ENCODE peak calls at places on chromosome 6, in eight cellular contexts. A is GM23248, X is H9, B is HCT116, N is OCI-LY7, U is IMR-90, M is GM23338, W is mesenchymal stem cell. J is an unnamed sample.

GRCh38 chr6:157020398-157021266 is 243.5 kb downstream of the ARID1B start:
- DNase-seq in B (peak; percentile 22), A (peak; percentile 83), M (peak; percentile 83), N (peak; percentile 68), W (peak; percentile 79), X (peak; percentile 49), U (peak; percentile 67), J (peak; percentile 38)

GRCh38 chr6:128822271-128822670 is 60.7 kb upstream of the LAMA2 start:
- DNase-seq in W (peak; percentile 65), U (peak; percentile 68), A (peak; percentile 3), X (no peak), M (no peak), B (no peak), N (no peak), J (no peak)

GRCh38 chr6:154615483-154616025 is 105.1 kb upstream of the CNKSR3 start:
- DNase-seq in W (peak; percentile 49), M (peak; percentile 19), X (peak; percentile 60), N (no peak), U (peak; percentile 60), A (peak; percentile 77), B (peak; percentile 80), J (peak; percentile 72)

GRCh38 chr6:144678844-144679243 is 393.7 kb downstream of the UTRN start:
- DNase-seq in B (no peak), W (no peak), X (no peak), N (no peak), M (no peak), A (peak; percentile 78), U (peak; percentile 53), J (no peak)

GRCh38 chr6:134636221-134636830 is 313.6 kb downstream of the ALDH8A1 start:
- DNase-seq in N (peak; percentile 16), U (peak; percentile 39), A (no peak), M (no peak), W (no peak), B (no peak), X (no peak), J (no peak)

GRCh38 chr6:3759656-3760245 is 8.2 kb upstream of the PXDC1 start:
- DNase-seq in X (no peak), U (peak; percentile 95), B (no peak), N (no peak), W (peak; percentile 77), A (peak; percentile 86), M (no peak), J (no peak)

GRCh38 chr6:142810952-142811514 is 133.9 kb downstream of the HIVEP2 start:
- DNase-seq in U (peak; percentile 88), N (no peak), X (no peak), B (no peak), A (no peak), M (peak; percentile 10), W (peak; percentile 68), J (no peak)

GRCh38 chr6:105324386-105325000 is 78.4 kb downstream of the PREP start:
- DNase-seq in U (no peak), W (no peak), A (peak; percentile 53), X (no peak), N (no peak), M (no peak), B (no peak), J (peak; percentile 16)

GRCh38 chr6:44043479-44044153 is 83.6 kb downstream of the MRPL14 start:
- DNase-seq in U (peak; percentile 43), B (no peak), A (no peak), X (peak; percentile 59), W (no peak), M (peak; percentile 48), N (no peak), J (no peak)

GRCh38 chr6:149429427-149430360 is 29.6 kb downstream of the SUMO4 start:
- DNase-seq in A (no peak), N (no peak), B (no peak), X (no peak), U (no peak), W (no peak), M (no peak), J (no peak)

GRCh38 chr6:49462599-49462926 is 490 bp downstream of the MMUT start:
- DNase-seq in U (no peak), X (no peak), A (peak; percentile 28), B (no peak), M (peak; percentile 4), W (no peak), N (no peak), J (no peak)

GRCh38 chr6:147005499-147005898 is 198.7 kb upstream of the STXBP5 start:
- DNase-seq in M (peak; percentile 77), U (no peak), W (no peak), A (no peak), N (no peak), X (peak; percentile 30), B (no peak), J (no peak)

GRCh38 chr6:28208180-28208659 is 16.9 kb upstream of the ZSCAN9 start:
- DNase-seq in B (no peak), U (no peak), X (peak; percentile 61), A (peak; percentile 10), N (no peak), M (peak; percentile 66), W (peak; percentile 22), J (no peak)
- H2AFZ ChIP-seq in B (no peak overlapping the region), U (peak overlapping the region; percentile 89), X (no peak overlapping the region), A (peak overlapping the region; percentile 87), N (no peak overlapping the region), M (peak overlapping the region; percentile 91), W (no peak overlapping the region), J (no peak overlapping the region)

GRCh38 chr6:166620478-166621113 is 6.5 kb downstream of the RPS6KA2 start:
- DNase-seq in X (no peak), U (no peak), A (peak; percentile 46), M (no peak), W (no peak), N (no peak), B (no peak), J (no peak)
- H3K27ac ChIP-seq in X (no peak overlapping the region), U (peak overlapping the region; percentile 92), A (peak overlapping the region; percentile 87), M (no peak overlapping the region), W (peak overlapping the region; percentile 78), N (no peak overlapping the region), B (no peak overlapping the region), J (peak overlapping the region; percentile 35)

DNA sequence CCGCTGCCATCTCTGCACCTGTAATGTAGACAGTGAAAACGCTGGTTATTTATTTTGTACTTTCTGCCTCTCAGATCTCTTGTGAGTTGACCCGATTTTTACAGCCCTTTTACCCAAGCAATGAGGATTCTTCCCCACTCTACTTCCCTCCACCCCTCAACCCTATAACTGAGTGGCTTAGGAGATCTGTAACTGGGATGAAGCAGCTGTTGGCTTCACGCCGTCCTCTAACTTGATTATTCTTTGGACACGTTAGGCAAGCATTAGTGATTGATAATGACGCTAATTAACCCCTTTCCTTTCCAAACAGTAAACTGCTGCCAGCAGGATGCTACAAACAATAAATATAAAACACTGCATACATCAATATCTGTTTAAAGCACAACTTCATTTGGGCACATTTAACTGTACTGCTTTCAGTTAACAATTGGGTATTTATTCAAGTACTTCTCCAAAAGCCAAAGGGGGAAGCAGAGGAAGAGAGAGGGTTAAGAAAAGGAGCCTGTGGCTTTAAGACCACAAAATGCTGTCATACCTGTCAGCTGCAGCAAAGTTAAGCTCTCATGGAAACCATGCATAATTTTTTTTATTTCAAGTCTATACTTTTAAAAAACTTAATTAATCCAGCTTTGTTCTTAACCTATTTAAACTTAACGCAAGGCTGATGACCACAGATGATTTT is 21.2 kb downstream of the TFAP2A start:
- DNase-seq in W (no peak), X (no peak), A (no peak), N (no peak), U (no peak), B (no peak), M (no peak), J (no peak)
- H2AFZ ChIP-seq in W (no peak overlapping the region), X (no peak overlapping the region), A (no peak overlapping the region), N (no peak overlapping the region), U (no peak overlapping the region), B (no peak overlapping the region), M (no peak overlapping the region), J (no peak overlapping the region)

GRCh38 chr6:118709859-118710350 is 58.5 kb upstream of the CEP85L start:
- DNase-seq in A (peak; percentile 77), W (peak; percentile 76), X (no peak), U (peak; percentile 86), M (peak; percentile 15), B (no peak), N (peak; percentile 96), J (peak; percentile 75)
- H3K27ac ChIP-seq in A (peak overlapping the region; percentile 96), W (peak overlapping the region; percentile 71), X (no peak overlapping the region), U (peak overlapping the region; percentile 67), M (no peak overlapping the region), B (no peak overlapping the region), N (peak overlapping the region; percentile 87), J (peak overlapping the region; percentile 99)

DNA sequence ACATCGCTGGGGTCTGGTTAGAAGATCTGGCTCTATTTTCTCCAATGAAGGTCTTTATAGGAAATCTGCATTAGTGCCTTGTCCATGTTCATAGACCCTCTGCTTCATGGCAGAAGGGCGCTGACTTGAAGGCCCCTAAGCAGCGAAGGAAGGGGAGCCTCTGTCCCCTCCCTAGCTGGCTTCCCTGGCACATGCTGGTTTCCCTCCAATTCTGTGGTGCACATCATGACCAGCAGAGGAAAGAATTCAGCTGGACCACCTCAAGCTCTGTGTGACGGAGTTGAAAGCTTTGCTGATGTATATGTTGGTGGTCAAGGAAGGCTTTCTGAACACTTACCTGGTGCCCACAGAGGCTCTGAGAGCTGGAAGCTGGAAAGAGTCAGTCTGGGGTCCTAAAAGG is 129.7 kb upstream of the MYLIP start:
- DNase-seq in W (no peak), M (no peak), U (no peak), N (no peak), B (no peak), X (no peak), A (no peak), J (no peak)
- H2AFZ ChIP-seq in W (no peak overlapping the region), M (no peak overlapping the region), U (no peak overlapping the region), N (no peak overlapping the region), B (no peak overlapping the region), X (no peak overlapping the region), A (no peak overlapping the region), J (no peak overlapping the region)

DNA sequence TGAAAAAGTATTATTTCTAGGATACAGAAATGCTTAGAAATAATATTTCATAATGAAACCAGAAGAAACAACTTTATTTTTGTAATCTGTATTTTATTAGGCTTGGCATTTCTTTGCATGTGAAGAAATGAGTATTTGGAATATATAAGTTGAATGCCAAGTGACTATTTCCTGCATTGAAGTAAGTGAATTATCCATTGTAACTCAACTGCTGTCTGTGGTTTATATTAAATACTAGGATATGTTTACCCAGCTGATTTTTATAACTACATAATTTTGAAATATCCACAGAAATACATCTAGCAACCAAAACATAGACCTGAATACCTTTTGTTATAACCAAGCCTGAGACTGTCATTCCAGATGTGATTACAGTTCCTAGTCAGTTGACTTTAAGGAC is 207.6 kb downstream of the THBS2 start:
- DNase-seq in W (no peak), N (no peak), A (peak; percentile 6), M (no peak), U (no peak), X (no peak), B (no peak), J (no peak)
- H3K27ac ChIP-seq in W (no peak overlapping the region), N (no peak overlapping the region), A (no peak overlapping the region), M (no peak overlapping the region), U (no peak overlapping the region), X (no peak overlapping the region), B (no peak overlapping the region), J (no peak overlapping the region)

GRCh38 chr6:56851541-56852248 is 103.2 kb upstream of the BEND6 start:
- DNase-seq in N (peak; percentile 61), X (peak; percentile 62), B (no peak), U (peak; percentile 89), W (peak; percentile 94), A (peak; percentile 95), M (peak; percentile 94), J (peak; percentile 77)
- H2AFZ ChIP-seq in N (peak overlapping the region; percentile 65), X (peak overlapping the region; percentile 99), B (no peak overlapping the region), U (peak overlapping the region; percentile 85), W (no peak overlapping the region), A (peak overlapping the region; percentile 70), M (peak overlapping the region; percentile 15), J (peak overlapping the region; percentile 67)

GRCh38 chr6:90466191-90466940 is 120.5 kb downstream of the MAP3K7 start:
- DNase-seq in A (peak; percentile 40), X (no peak), W (peak; percentile 31), M (no peak), U (peak; percentile 16), N (no peak), B (no peak), J (no peak)
- H3K27ac ChIP-seq in A (no peak overlapping the region), X (no peak overlapping the region), W (no peak overlapping the region), M (no peak overlapping the region), U (no peak overlapping the region), N (no peak overlapping the region), B (no peak overlapping the region), J (no peak overlapping the region)